ENCODE peak calls at places on chromosomes 4 and X, in five cellular contexts. B is OCI-M1, V is cardiac fibroblast, H is EH, Y is B cell. N is an unnamed sample.

GRCh38 chrX:115013705-115014104 is 3.7 kb downstream of the IL13RA2 start:
- DNase-seq in B (no peak), V (peak), H (peak), Y (no peak), N (no peak)

GRCh38 chr4:112077743-112078142 is 67.5 kb upstream of the FAM241A start:
- DNase-seq in B (no peak), V (no peak), H (no peak), Y (no peak), N (no peak)

GRCh38 chrX:37846934-37847732 is at the start of gene DYNLT3:
- DNase-seq in B (peak), V (peak), H (peak), Y (peak), N (peak)

GRCh38 chrX:72271091-72271490 is 6.0 kb downstream of the RPS4X start:
- DNase-seq in B (no peak), V (no peak), H (no peak), Y (no peak), N (no peak)

GRCh38 chrX:14546190-14546589 is 16.9 kb downstream of the GLRA2 start:
- DNase-seq in B (no peak), V (no peak), H (no peak), Y (no peak), N (no peak)

GRCh38 chrX:17829526-17829925 is 31.6 kb downstream of the RAI2 start:
- DNase-seq in B (no peak), V (no peak), H (no peak), Y (no peak), N (no peak)

GRCh38 chr4:10128761-10129160 is 12.2 kb upstream of the WDR1 start:
- DNase-seq in B (no peak), V (no peak), H (no peak), Y (no peak), N (no peak)

GRCh38 chr4:7392438-7393374 is 42.0 kb downstream of the PSAPL1 start:
- DNase-seq in B (no peak), V (peak), H (peak), Y (no peak), N (no peak)

GRCh38 chr4:81631958-81632439 is 160.3 kb upstream of the RASGEF1B start:
- DNase-seq in B (peak), V (peak), H (peak), Y (no peak), N (peak)

GRCh38 chr4:12446650-12447049 is 1018.0 kb upstream of the HS3ST1 start:
- DNase-seq in B (no peak), V (peak), H (no peak), Y (no peak), N (no peak)

GRCh38 chrX:20693071-20693470 is 426.4 kb upstream of the RPS6KA3 start:
- DNase-seq in B (no peak), V (peak), H (peak), Y (no peak), N (no peak)

GRCh38 chr4:107951551-107951950 is 20.2 kb downstream of the CYP2U1 start:
- DNase-seq in B (no peak), V (peak), H (peak), Y (no peak), N (no peak)

GRCh38 chrX:77446029-77446585 is 1.1 kb upstream of the FGF16 start:
- DNase-seq in B (peak), V (no peak), H (no peak), Y (no peak), N (no peak)

GRCh38 chrX:79719568-79720231 is 294.9 kb upstream of the TBX22 start:
- DNase-seq in B (peak), V (no peak), H (no peak), Y (no peak), N (no peak)

GRCh38 chrX:100964362-100964761 is 5.1 kb upstream of the ARL13A start:
- DNase-seq in B (peak), V (no peak), H (no peak), Y (no peak), N (no peak)

GRCh38 chrX:71622347-71623104 is 4.2 kb upstream of the CXCR3 start:
- DNase-seq in B (no peak), V (peak), H (peak), Y (peak), N (no peak)

GRCh38 chr4:119692001-119692400 is 63.4 kb upstream of the PDE5A start:
- DNase-seq in B (no peak), V (peak), H (peak), Y (no peak), N (no peak)

GRCh38 chrX:79524642-79525041 is 157.5 kb upstream of the ITM2A start:
- DNase-seq in B (peak), V (peak), H (no peak), Y (no peak), N (no peak)

GRCh38 chrX:10101269-10101668 is 55.5 kb upstream of the CLCN4 start:
- DNase-seq in B (no peak), V (no peak), H (peak), Y (no peak), N (no peak)

GRCh38 chrX:143632625-143633387 is 3.1 kb downstream of the SLITRK4 start:
- DNase-seq in B (peak), V (peak), H (no peak), Y (no peak), N (no peak)

GRCh38 chr4:40482985-40483647 is 146.5 kb downstream of the RBM47 start:
- DNase-seq in B (no peak), V (no peak), H (no peak), Y (no peak), N (no peak)

GRCh38 chr4:41214158-41215146 is at the start of gene APBB2:
- DNase-seq in B (no peak), V (peak), H (peak), Y (no peak), N (peak)

GRCh38 chrX:38313190-38313589 is 14.1 kb downstream of the RPGR start:
- DNase-seq in B (no peak), V (peak), H (peak), Y (no peak), N (no peak)

GRCh38 chr4:127632420-127633403 is at the start of gene INTU:
- DNase-seq in B (peak), V (peak), H (peak), Y (no peak), N (peak)

GRCh38 chr4:71229477-71230257 is 109.2 kb upstream of the SLC4A4 start:
- DNase-seq in B (peak), V (peak), H (peak), Y (no peak), N (peak)

GRCh38 chr4:16192067-16192466 is 34.2 kb downstream of the TAPT1 start:
- DNase-seq in B (no peak), V (no peak), H (no peak), Y (no peak), N (no peak)

GRCh38 chr4:153466637-153467153 is 535 bp downstream of the TMEM131L start:
- DNase-seq in B (no peak), V (no peak), H (no peak), Y (no peak), N (no peak)

GRCh38 chrX:129876734-129877395 is 29.1 kb upstream of the UTP14A start:
- DNase-seq in B (no peak), V (peak), H (peak), Y (no peak), N (no peak)

GRCh38 chr4:20723019-20723418 is 22.8 kb downstream of the PACRGL start:
- DNase-seq in B (no peak), V (peak), H (peak), Y (no peak), N (no peak)

GRCh38 chrX:43003204-43003565 is 225.2 kb upstream of the PPP1R2C start:
- DNase-seq in B (no peak), V (no peak), H (no peak), Y (no peak), N (no peak)

GRCh38 chr4:185912779-185913178 is 100.8 kb upstream of the SORBS2 start:
- DNase-seq in B (no peak), V (peak), H (peak), Y (no peak), N (no peak)

GRCh38 chr4:7208509-7209451 is 16.4 kb downstream of the SORCS2 start:
- DNase-seq in B (no peak), V (no peak), H (no peak), Y (no peak), N (no peak)

GRCh38 chrX:49910344-49910743 is 12.1 kb upstream of the CLCN5 start:
- DNase-seq in B (no peak), V (no peak), H (no peak), Y (no peak), N (no peak)

GRCh38 chr4:134072137-134072536 is 129.5 kb downstream of the PABPC4L start:
- DNase-seq in B (no peak), V (no peak), H (no peak), Y (no peak), N (no peak)

GRCh38 chr4:44927361-44928061 is 201.2 kb upstream of the GNPDA2 start:
- DNase-seq in B (peak), V (peak), H (no peak), Y (no peak), N (no peak)

GRCh38 chr4:54234497-54235205 is 5.6 kb downstream of the PDGFRA start:
- DNase-seq in B (peak), V (no peak), H (peak), Y (no peak), N (no peak)

GRCh38 chr4:142719854-142720541 is 126.1 kb downstream of the INPP4B start:
- DNase-seq in B (peak), V (peak), H (peak), Y (no peak), N (no peak)

N was measured in DMS 273 treated with DMSO at 0.1 percent for 48 hours.